ENCODE peak calls at places on chromosome 3, in four cellular contexts. O, S, E and L are unnamed samples.

GRCh38 chr3:136250862-136251460 is 821 bp downstream of the PCCB start:
- DNase-seq in O (peak; percentile 47), S (peak; percentile 14), E (peak; percentile 42), L (peak; percentile 34)

GRCh38 chr3:57100046-57100695 is 39.7 kb downstream of the SPATA12 start:
- DNase-seq in O (peak; percentile 75), S (peak; percentile 74), E (peak; percentile 60), L (peak; percentile 73)

GRCh38 chr3:38152660-38153059 is 12.7 kb upstream of the OXSR1 start:
- DNase-seq in O (no peak), S (no peak), E (no peak), L (no peak)

GRCh38 chr3:20022954-20023644 is 11.0 kb upstream of the PP2D1 start:
- DNase-seq in O (no peak), S (no peak), E (no peak), L (no peak)

GRCh38 chr3:178100881-178101280 is 435.4 kb upstream of the KCNMB2 start:
- DNase-seq in O (no peak), S (no peak), E (no peak), L (no peak)

GRCh38 chr3:186137051-186137685 is 28.3 kb upstream of the ETV5 start:
- DNase-seq in O (no peak), S (no peak), E (no peak), L (no peak)

GRCh38 chr3:81581966-81582599 is 179.4 kb downstream of the GBE1 start:
- DNase-seq in O (peak; percentile 47), S (no peak), E (no peak), L (peak; percentile 47)

GRCh38 chr3:21803604-21804003 is 52.6 kb upstream of the ZNF385D start:
- DNase-seq in O (no peak), S (no peak), E (no peak), L (no peak)

GRCh38 chr3:157300091-157300490 is 136.6 kb upstream of the PTX3 start:
- DNase-seq in O (no peak), S (no peak), E (no peak), L (no peak)

GRCh38 chr3:138468886-138469285 is 34.5 kb downstream of the ESYT3 start:
- DNase-seq in O (no peak), S (no peak), E (peak; percentile 12), L (no peak)

GRCh38 chr3:111749171-111750170 is 109.6 kb upstream of the PHLDB2 start:
- DNase-seq in O (no peak), S (no peak), E (no peak), L (no peak)

GRCh38 chr3:45948409-45948808 is 5.1 kb downstream of the CXCR6 start:
- DNase-seq in O (peak; percentile 89), S (no peak), E (no peak), L (peak; percentile 19)

GRCh38 chr3:15514663-15515357 is 6.7 kb downstream of the COLQ start:
- DNase-seq in O (peak; percentile 10), S (no peak), E (no peak), L (no peak)

GRCh38 chr3:101950510-101950909 is 101.2 kb downstream of the NFKBIZ start:
- DNase-seq in O (peak; percentile 81), S (no peak), E (no peak), L (peak; percentile 99)

GRCh38 chr3:77296527-77296926 is 256.6 kb downstream of the ROBO2 start:
- DNase-seq in O (peak; percentile 23), S (no peak), E (no peak), L (peak; percentile 19)

GRCh38 chr3:53822331-53822741 is 23.9 kb downstream of the CHDH start:
- DNase-seq in O (no peak), S (no peak), E (no peak), L (no peak)

GRCh38 chr3:116440196-116440595 is 5.1 kb downstream of the LSAMP start:
- DNase-seq in O (peak; percentile 94), S (no peak), E (no peak), L (peak; percentile 81)

GRCh38 chr3:110568246-110568645 is 503.4 kb upstream of the NECTIN3 start:
- DNase-seq in O (peak; percentile 94), S (no peak), E (no peak), L (peak; percentile 83)

GRCh38 chr3:76723366-76723765 is 316.5 kb upstream of the ROBO2 start:
- DNase-seq in O (no peak), S (no peak), E (no peak), L (no peak)

GRCh38 chr3:171379281-171379680 is 80.9 kb downstream of the TNIK start:
- DNase-seq in O (peak; percentile 58), S (no peak), E (no peak), L (no peak)

GRCh38 chr3:78912687-78913086 is 855.1 kb downstream of the ROBO1 start:
- DNase-seq in O (peak; percentile 20), S (no peak), E (no peak), L (no peak)

GRCh38 chr3:134796313-134797079 is 1.4 kb downstream of the EPHB1 start:
- DNase-seq in O (no peak), S (peak; percentile 53), E (peak; percentile 47), L (peak; percentile 8)

GRCh38 chr3:46913644-46914043 is 36.1 kb downstream of the PTH1R start:
- DNase-seq in O (peak; percentile 81), S (no peak), E (no peak), L (no peak)

GRCh38 chr3:10142707-10143560 is 1.4 kb downstream of the VHL start:
- DNase-seq in O (no peak), S (no peak), E (peak; percentile 36), L (no peak)

GRCh38 chr3:17320266-17320665 is 422.2 kb downstream of the TBC1D5 start:
- DNase-seq in O (peak; percentile 20), S (no peak), E (no peak), L (peak; percentile 10)

GRCh38 chr3:155651489-155652223 is 93.2 kb downstream of the PLCH1 start:
- DNase-seq in O (no peak), S (no peak), E (no peak), L (no peak)

GRCh38 chr3:77348244-77348855 is 308.5 kb downstream of the ROBO2 start:
- DNase-seq in O (peak; percentile 6), S (peak; percentile 20), E (peak; percentile 76), L (peak; percentile 37)

GRCh38 chr3:6861989-6862879 is 1.3 kb downstream of the GRM7 start:
- DNase-seq in O (no peak), S (no peak), E (peak; percentile 37), L (no peak)

GRCh38 chr3:46464326-46465195 is at the start of gene LTF:
- DNase-seq in O (no peak), S (no peak), E (peak; percentile 49), L (no peak)

GRCh38 chr3:195911041-195911945 is 2.9 kb upstream of the TNK2 start:
- DNase-seq in O (no peak), S (no peak), E (no peak), L (no peak)

GRCh38 chr3:129001101-129001816 is at the start of gene EFCC1:
- DNase-seq in O (no peak), S (peak; percentile 72), E (peak; percentile 74), L (peak; percentile 73)

GRCh38 chr3:168077091-168077490 is 18.6 kb downstream of the GOLIM4 start:
- DNase-seq in O (peak; percentile 37), S (no peak), E (no peak), L (no peak)

GRCh38 chr3:168073842-168074311 is 21.8 kb downstream of the GOLIM4 start:
- DNase-seq in O (no peak), S (no peak), E (no peak), L (no peak)

GRCh38 chr3:168066882-168067281 is 28.8 kb downstream of the GOLIM4 start:
- DNase-seq in O (no peak), S (no peak), E (no peak), L (no peak)

GRCh38 chr3:168071535-168071934 is 24.2 kb downstream of the GOLIM4 start:
- DNase-seq in O (peak; percentile 90), S (no peak), E (no peak), L (peak; percentile 80)

DNA sequence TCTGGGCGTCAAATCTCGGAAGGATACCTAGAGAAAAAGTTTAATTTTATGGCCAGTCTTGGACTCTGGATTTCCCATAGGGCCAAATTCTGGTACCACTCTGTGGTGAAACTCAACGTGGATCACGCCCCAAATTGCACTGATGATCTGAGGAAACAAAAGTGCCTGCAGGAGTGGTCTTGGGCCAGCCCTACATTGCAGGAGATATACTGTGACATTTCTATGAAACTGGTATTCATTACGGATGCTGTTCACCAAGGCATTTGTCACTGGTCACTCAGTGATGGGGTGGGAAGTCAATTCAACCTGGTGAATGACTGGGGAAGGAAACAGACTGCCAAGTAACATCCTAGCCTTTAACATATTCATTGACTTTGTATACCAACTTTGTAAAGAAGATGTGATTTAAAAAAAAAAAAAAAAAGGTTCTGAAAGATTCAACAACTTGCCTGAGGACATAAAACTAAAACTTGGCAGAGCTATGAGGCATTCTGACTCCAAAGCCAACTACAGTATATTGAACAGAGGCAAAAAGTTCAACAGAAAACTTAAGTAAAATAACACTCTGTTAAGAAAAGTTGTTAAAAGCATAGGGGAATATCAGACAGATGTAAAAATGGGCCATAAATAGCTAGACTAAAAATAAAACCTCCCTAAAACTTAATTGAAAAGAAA is 23.6 kb downstream of the GOLIM4 start:
- DNase-seq in O (no peak), S (no peak), E (no peak), L (no peak)
- H4K91ac ChIP-seq in O (peak overlapping the region; percentile 74), S (no peak overlapping the region), E (no peak overlapping the region), L (no peak overlapping the region)

DNA sequence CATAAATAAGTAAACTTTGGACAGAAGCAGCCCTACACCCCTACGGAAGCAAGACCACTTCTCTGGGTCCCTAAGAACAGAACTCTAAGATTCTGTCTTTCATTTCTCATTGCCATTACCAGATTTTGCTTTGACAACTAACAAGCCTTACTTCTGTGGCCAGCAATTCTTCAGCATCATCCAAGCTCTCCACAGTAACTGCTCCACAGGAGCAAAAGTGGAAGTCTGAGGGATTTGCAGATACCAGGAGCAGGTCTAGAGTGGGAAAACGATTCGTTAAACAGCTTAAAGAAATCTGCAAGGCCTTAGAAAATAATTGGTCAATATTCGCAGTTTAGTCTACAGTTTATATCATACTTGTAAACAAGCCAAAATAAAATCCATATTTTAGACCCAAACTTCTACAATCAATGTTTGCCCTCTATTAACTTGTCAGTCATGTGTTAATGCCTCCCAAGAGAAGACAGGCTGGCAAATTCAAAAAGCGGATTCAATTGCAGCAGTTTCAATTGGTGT is 24.1 kb downstream of the MYH15 start:
- DNase-seq in O (no peak), S (no peak), E (no peak), L (peak; percentile 26)
- H4K91ac ChIP-seq in O (no peak overlapping the region), S (no peak overlapping the region), E (no peak overlapping the region), L (no peak overlapping the region)

GRCh38 chr3:127097009-127097350 is 96.0 kb upstream of the PRR23E start:
- DNase-seq in O (peak; percentile 3), S (no peak), E (no peak), L (no peak)
- H4K91ac ChIP-seq in O (no peak overlapping the region), S (peak overlapping the region; percentile 56), E (no peak overlapping the region), L (no peak overlapping the region)

DNA sequence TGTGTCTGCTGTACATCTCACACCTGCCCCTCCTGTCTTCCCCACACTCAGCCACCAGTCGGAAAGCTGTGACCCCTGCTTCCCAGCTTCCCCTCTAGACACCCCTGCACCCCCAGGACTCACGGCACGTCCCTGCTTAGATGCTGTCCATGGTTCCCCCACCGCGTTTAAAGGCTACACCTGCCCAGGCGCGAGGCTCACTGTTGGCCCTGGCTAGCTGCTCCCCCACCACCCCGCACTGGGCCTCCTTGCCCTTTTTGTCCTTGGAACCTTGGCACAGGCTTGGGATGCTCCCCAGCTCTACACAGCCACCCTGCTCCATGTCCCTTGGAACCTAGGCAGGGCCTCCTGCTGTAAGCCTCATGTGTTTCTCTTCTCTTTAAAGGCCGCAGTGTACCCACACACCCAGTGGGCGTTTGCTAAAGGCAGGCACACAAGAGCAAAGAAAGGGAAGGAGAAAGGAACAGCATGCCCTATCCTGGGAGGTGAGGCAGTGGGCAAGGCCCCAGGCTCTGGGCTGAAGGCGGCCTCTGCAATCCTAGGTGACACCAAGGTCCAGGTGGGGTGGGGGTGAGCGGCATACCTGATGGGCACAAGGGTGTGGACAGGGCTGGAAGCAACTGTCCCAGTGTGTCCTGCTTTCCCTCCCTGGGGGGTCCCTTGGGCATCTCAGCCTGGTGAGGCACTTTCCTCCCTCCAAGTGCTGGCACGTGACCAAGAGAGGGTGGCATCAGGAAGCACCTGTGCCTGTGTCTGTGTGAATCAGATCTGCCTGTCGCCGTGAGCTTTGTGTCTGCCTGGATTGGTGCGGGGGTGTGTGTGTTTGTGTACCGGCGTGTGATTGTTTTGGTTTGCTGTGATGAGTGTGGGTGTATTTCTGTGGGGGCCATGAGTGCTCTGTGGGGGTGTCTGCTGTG is 54.4 kb downstream of the TPRA1 start:
- DNase-seq in O (no peak), S (no peak), E (no peak), L (no peak)
- H4K91ac ChIP-seq in O (no peak overlapping the region), S (peak overlapping the region; percentile 67), E (no peak overlapping the region), L (no peak overlapping the region)